ENCODE peak calls at places on chromosomes 11 and 22, in four cellular contexts. J is neural progenitor cell, C is MM.1S, L is HCT116. V is an unnamed sample.

GRCh38 chr11:117828641-117829368 is 4.3 kb upstream of the FXYD2 start:
- DNase-seq in J (no peak), L (no peak), C (no peak), V (peak)

GRCh38 chr22:46752286-46752685 is 10.2 kb upstream of the TBC1D22A start:
- DNase-seq in J (no peak), C (no peak), L (no peak), V (no peak)

GRCh38 chr22:36339171-36340065 is 48.3 kb downstream of the MYH9 start:
- DNase-seq in J (no peak), L (no peak), C (no peak), V (no peak)

GRCh38 chr11:116427903-116428637 is 344.7 kb downstream of the BUD13 start:
- DNase-seq in C (no peak), J (peak), L (no peak), V (no peak)

GRCh38 chr22:50125029-50125428 is 35.2 kb downstream of the MOV10L1 start:
- DNase-seq in J (no peak), C (no peak), L (no peak), V (no peak)

GRCh38 chr11:66443602-66444001 is 5.0 kb upstream of the MRPL11 start:
- DNase-seq in C (no peak), J (no peak), L (peak), V (no peak)

GRCh38 chr11:65556470-65557279 is 1.5 kb downstream of the LTBP3 start:
- DNase-seq in C (no peak), L (no peak), J (no peak), V (no peak)

GRCh38 chr11:36253238-36253637 is 36.0 kb downstream of the COMMD9 start:
- DNase-seq in J (peak), L (no peak), C (no peak), V (peak)

GRCh38 chr11:110524227-110524626 is 94.5 kb downstream of the FDX1 start:
- DNase-seq in J (no peak), L (no peak), C (no peak), V (no peak)

GRCh38 chr11:100247701-100248100 is 439.4 kb upstream of the ARHGAP42 start:
- DNase-seq in J (no peak), L (no peak), C (no peak), V (no peak)

GRCh38 chr11:111797145-111797581 is 31.0 kb upstream of the PPP2R1B start:
- DNase-seq in C (peak), J (no peak), L (no peak), V (no peak)

GRCh38 chr11:12195773-12196172 is 85.4 kb downstream of the MICAL2 start:
- DNase-seq in J (no peak), C (peak), L (no peak), V (no peak)

GRCh38 chr11:119175493-119176077 is 7.1 kb downstream of the NLRX1 start:
- DNase-seq in J (no peak), L (no peak), C (no peak), V (peak)

GRCh38 chr11:19242184-19242932 is 1.6 kb upstream of the E2F8 start:
- DNase-seq in L (no peak), C (no peak), J (peak), V (no peak)

GRCh38 chr11:17423533-17424310 is 35.3 kb upstream of the KCNJ11 start:
- DNase-seq in L (no peak), C (no peak), J (no peak), V (no peak)

GRCh38 chr22:24421428-24421931 is 5.9 kb upstream of the ADORA2A start:
- DNase-seq in J (peak), L (peak), C (peak), V (peak)

GRCh38 chr11:117444256-117445096 is 116.8 kb downstream of the CEP164 start:
- DNase-seq in C (no peak), J (no peak), L (no peak), V (no peak)

GRCh38 chr11:802018-802617 is 2.9 kb downstream of the PIDD1 start:
- DNase-seq in C (no peak), J (no peak), L (no peak), V (no peak)

GRCh38 chr11:804599-804964 is 449 bp downstream of the PIDD1 start:
- DNase-seq in J (no peak), L (no peak), C (no peak), V (no peak)

GRCh38 chr11:803467-803742 is 1.6 kb downstream of the PIDD1 start:
- DNase-seq in C (no peak), J (no peak), L (no peak), V (no peak)

GRCh38 chr11:802693-803466 is 2.2 kb downstream of the PIDD1 start:
- DNase-seq in L (no peak), C (no peak), J (no peak), V (no peak)

GRCh38 chr11:803770-804598 is 1.0 kb downstream of the PIDD1 start:
- DNase-seq in J (no peak), L (no peak), C (no peak), V (peak)
- H3K27ac ChIP-seq in J (no peak), L (peak), C (no peak), V (peak)

GRCh38 chr11:32489464-32489863 is 54.1 kb upstream of the WT1 start:
- DNase-seq in L (no peak), C (no peak), J (peak), V (no peak)

GRCh38 chr11:32485733-32486132 is 50.4 kb upstream of the WT1 start:
- DNase-seq in C (no peak), J (no peak), L (no peak), V (no peak)

DNA sequence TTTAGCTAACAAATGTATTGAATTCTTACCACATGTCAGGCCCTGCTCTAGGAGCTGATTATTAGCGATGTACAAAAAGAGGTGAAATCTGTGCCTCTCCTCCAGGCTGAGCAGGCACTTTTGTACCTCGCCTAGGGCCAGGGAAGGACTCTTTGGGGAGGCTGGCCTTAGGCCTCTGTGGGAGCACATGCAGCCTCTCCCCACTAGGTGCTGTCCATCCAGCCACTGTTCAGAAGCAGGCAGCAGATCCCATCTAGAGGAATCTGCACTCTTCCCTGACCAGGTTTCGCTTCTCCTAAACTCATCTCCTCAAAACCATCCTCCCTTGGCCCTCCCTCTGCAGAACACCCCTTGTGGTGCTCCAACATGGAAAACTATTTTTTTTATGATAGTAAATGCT is 51.9 kb upstream of the WT1 start:
- DNase-seq in J (peak), L (peak), C (no peak), V (peak)
- TF ChIP-seq CTCF in J (peak), L (no peak), C (no peak), V (peak)

GRCh38 chr11:64045700-64046099 is 10.0 kb downstream of the FLRT1 start:
- DNase-seq in J (no peak), L (no peak), C (no peak), V (no peak)
- H3K27ac ChIP-seq in J (no peak), L (no peak), C (no peak), V (no peak)

GRCh38 chr22:20526628-20527355 is 19.4 kb downstream of the MED15 start:
- DNase-seq in L (no peak), C (no peak), J (no peak), V (no peak)
- TF ChIP-seq CTCF in L (no peak), C (no peak), J (no peak), V (no peak)

DNA sequence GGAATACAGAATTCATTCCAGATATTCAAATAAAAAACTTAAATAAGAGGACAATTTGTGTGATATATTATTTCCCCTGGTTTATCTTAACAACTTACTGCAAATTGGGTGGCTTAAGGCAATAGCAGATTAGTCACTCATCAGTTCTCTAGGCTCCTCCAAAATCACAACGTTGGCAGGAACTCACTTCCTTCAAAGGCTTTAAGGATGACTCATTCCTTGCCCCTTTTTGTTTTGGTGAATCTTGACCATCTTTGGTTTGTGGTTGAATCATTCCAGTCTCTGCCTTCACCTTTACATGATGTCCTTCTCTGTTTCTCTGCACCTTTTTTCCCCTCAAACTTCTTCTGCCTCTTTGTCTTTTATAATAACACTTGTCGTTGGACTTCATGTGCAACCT is 3.4 kb downstream of the OR10AG1 start:
- DNase-seq in C (no peak), L (no peak), J (no peak), V (no peak)
- H3K27ac ChIP-seq in C (no peak), L (no peak), J (no peak), V (no peak)

GRCh38 chr11:90310210-90310609 is 87.4 kb upstream of the CHORDC1 start:
- DNase-seq in L (no peak), J (no peak), C (no peak), V (no peak)
- TF ChIP-seq CTCF in L (no peak), J (peak), C (no peak), V (no peak)

GRCh38 chr11:57792870-57793269 is 31.3 kb downstream of the CTNND1 start:
- DNase-seq in C (no peak), J (no peak), L (no peak), V (no peak)
- H3K27ac ChIP-seq in C (no peak), J (no peak), L (no peak), V (no peak)